ENCODE peak calls at places on chromosome 7, in six cellular contexts. P is cardiac fibroblast, L is mesothelial cell of epicardium, T is NCI-H446, V is amygdala, Y is GM23248. A is an unnamed sample.
A peak's percentile ranks its signal among the peaks of the same experiment; 100 is the strongest.

GRCh38 chr7:5699951-5700384 is 81.5 kb downstream of the RNF216 start:
- DNase-seq in V (no peak), T (no peak), P (no peak), Y (no peak), L (no peak), A (no peak)

GRCh38 chr7:156064921-156065386 is 252.7 kb upstream of the SHH start:
- DNase-seq in T (no peak), P (no peak), Y (no peak), V (no peak), L (no peak), A (no peak)

GRCh38 chr7:110568932-110569331 is 522.0 kb upstream of the LRRN3 start:
- DNase-seq in Y (no peak), L (no peak), P (no peak), T (no peak), V (no peak), A (no peak)

GRCh38 chr7:2358968-2359527 is 4.4 kb downstream of the EIF3B start:
- DNase-seq in V (no peak), Y (no peak), T (no peak), L (no peak), P (no peak), A (no peak)

GRCh38 chr7:24778543-24779282 is 21.4 kb upstream of the GSDME start:
- DNase-seq in P (peak; percentile 73), Y (peak; percentile 97), L (no peak), T (no peak), V (no peak), A (peak; percentile 82)

GRCh38 chr7:131959106-131959812 is 402.8 kb upstream of the PODXL start:
- DNase-seq in L (no peak), Y (no peak), V (no peak), P (peak; percentile 14), T (no peak), A (no peak)

GRCh38 chr7:158228986-158229385 is 358.6 kb downstream of the PTPRN2 start:
- DNase-seq in T (no peak), P (no peak), L (no peak), V (no peak), Y (no peak), A (no peak)

GRCh38 chr7:8442814-8443304 is 9.4 kb downstream of the NXPH1 start:
- DNase-seq in P (peak; percentile 28), T (no peak), L (peak; percentile 95), Y (peak; percentile 49), V (no peak), A (peak; percentile 53)

GRCh38 chr7:39304683-39305405 is 261.4 kb upstream of the YAE1 start:
- DNase-seq in T (no peak), V (no peak), Y (peak; percentile 27), P (no peak), L (no peak), A (no peak)

A was measured in Ammon's horn.